ENCODE peak calls at places on chromosomes 16 and 17, in four cellular contexts. One of them, this sample, is unnamed.

GRCh38 chr17:82880620-82881019 is 40.8 kb upstream of the ZNF750 start:
- DNase-seq in neuronal stem cell: no peak
- DNase-seq in H9: no peak
- DNase-seq in H1: no peak
- DNase-seq in this sample: no peak

GRCh38 chr16:13093676-13094075 is 192.3 kb downstream of the SHISA9 start:
- DNase-seq in neuronal stem cell: no peak
- DNase-seq in H9: peak
- DNase-seq in H1: no peak
- DNase-seq in this sample: no peak

GRCh38 chr16:47907109-47907508 is 248.7 kb downstream of the ABCC12 start:
- DNase-seq in neuronal stem cell: no peak
- DNase-seq in H9: no peak
- DNase-seq in H1: no peak
- DNase-seq in this sample: no peak

GRCh38 chr17:74380086-74380958 is 13.0 kb downstream of the GPR142 start:
- DNase-seq in neuronal stem cell: no peak
- DNase-seq in H9: peak
- DNase-seq in H1: peak
- DNase-seq in this sample: no peak

GRCh38 chr17:50923611-50924010 is 57.5 kb upstream of the TOB1 start:
- DNase-seq in neuronal stem cell: no peak
- DNase-seq in H9: no peak
- DNase-seq in H1: no peak
- DNase-seq in this sample: no peak

GRCh38 chr16:20740007-20740883 is 1.4 kb downstream of the THUMPD1 start:
- DNase-seq in neuronal stem cell: no peak
- DNase-seq in H9: no peak
- DNase-seq in H1: no peak
- DNase-seq in this sample: peak

GRCh38 chr16:50368410-50369132 is at the start of gene BRD7:
- DNase-seq in neuronal stem cell: peak
- DNase-seq in H9: peak
- DNase-seq in H1: peak
- DNase-seq in this sample: peak

GRCh38 chr17:49986396-49987289 is 8.4 kb downstream of the DLX3 start:
- DNase-seq in neuronal stem cell: no peak
- DNase-seq in H9: peak
- DNase-seq in H1: no peak
- DNase-seq in this sample: no peak

GRCh38 chr16:17470871-17471744 is at the start of gene XYLT1:
- DNase-seq in neuronal stem cell: no peak
- DNase-seq in H9: peak
- DNase-seq in H1: peak
- DNase-seq in this sample: no peak

GRCh38 chr17:77728022-77728671 is 230.4 kb upstream of the TNRC6C start:
- DNase-seq in neuronal stem cell: no peak
- DNase-seq in H9: peak
- DNase-seq in H1: peak
- DNase-seq in this sample: no peak

GRCh38 chr16:55256412-55257016 is 67.5 kb upstream of the IRX6 start:
- DNase-seq in neuronal stem cell: no peak
- DNase-seq in H9: no peak
- DNase-seq in H1: no peak
- DNase-seq in this sample: no peak

GRCh38 chr17:38861399-38861843 is 7.9 kb upstream of the RPL23 start:
- DNase-seq in neuronal stem cell: no peak
- DNase-seq in H9: peak
- DNase-seq in H1: no peak
- DNase-seq in this sample: no peak

GRCh38 chr16:65113441-65113840 is 8.4 kb downstream of the CDH11 start:
- DNase-seq in neuronal stem cell: no peak
- DNase-seq in H9: no peak
- DNase-seq in H1: no peak
- DNase-seq in this sample: peak

GRCh38 chr17:48571024-48571818 is 6.9 kb downstream of the HOXB4 start:
- DNase-seq in neuronal stem cell: no peak
- DNase-seq in H9: peak
- DNase-seq in H1: no peak
- DNase-seq in this sample: peak

GRCh38 chr17:19014628-19015215 is 10.2 kb upstream of the FAM83G start:
- DNase-seq in neuronal stem cell: no peak
- DNase-seq in H9: no peak
- DNase-seq in H1: no peak
- DNase-seq in this sample: no peak

GRCh38 chr16:16861546-16861945 is 482.6 kb downstream of the NPIPA7 start:
- DNase-seq in neuronal stem cell: peak
- DNase-seq in H9: peak
- DNase-seq in H1: peak
- DNase-seq in this sample: peak

GRCh38 chr17:57555636-57556175 is 189.4 kb downstream of the CCDC182 start:
- DNase-seq in neuronal stem cell: no peak
- DNase-seq in H9: no peak
- DNase-seq in H1: no peak
- DNase-seq in this sample: no peak

GRCh38 chr17:49436174-49436573 is 21.5 kb upstream of the PHB1 start:
- DNase-seq in neuronal stem cell: no peak
- DNase-seq in H9: no peak
- DNase-seq in H1: no peak
- DNase-seq in this sample: no peak

GRCh38 chr17:61833536-61834203 is 29.7 kb downstream of the BRIP1 start:
- DNase-seq in neuronal stem cell: no peak
- DNase-seq in H9: no peak
- DNase-seq in H1: no peak
- DNase-seq in this sample: peak

GRCh38 chr16:68287276-68288251 is 23.2 kb downstream of the SLC7A6OS start:
- DNase-seq in neuronal stem cell: no peak
- DNase-seq in H9: no peak
- DNase-seq in H1: no peak
- DNase-seq in this sample: peak

GRCh38 chr16:28820016-28820415 is 2.8 kb upstream of the ATXN2L start:
- DNase-seq in neuronal stem cell: no peak
- DNase-seq in H9: no peak
- DNase-seq in H1: no peak
- DNase-seq in this sample: no peak

GRCh38 chr17:68903294-68903693 is 51.9 kb downstream of the ABCA8 start:
- DNase-seq in neuronal stem cell: no peak
- DNase-seq in H9: no peak
- DNase-seq in H1: no peak
- DNase-seq in this sample: no peak

GRCh38 chr17:80826955-80827645 is 164.5 kb upstream of the CHMP6 start:
- DNase-seq in neuronal stem cell: no peak
- DNase-seq in H9: peak
- DNase-seq in H1: no peak
- DNase-seq in this sample: peak

GRCh38 chr17:80825471-80826345 is 165.9 kb upstream of the CHMP6 start:
- DNase-seq in neuronal stem cell: no peak
- DNase-seq in H9: no peak
- DNase-seq in H1: no peak
- DNase-seq in this sample: no peak

GRCh38 chr17:80824549-80825470 is 166.8 kb upstream of the CHMP6 start:
- DNase-seq in neuronal stem cell: no peak
- DNase-seq in H9: no peak
- DNase-seq in H1: no peak
- DNase-seq in this sample: no peak

GRCh38 chr17:80827646-80828643 is 163.7 kb upstream of the CHMP6 start:
- DNase-seq in neuronal stem cell: no peak
- DNase-seq in H9: peak
- DNase-seq in H1: peak
- DNase-seq in this sample: peak

DNA sequence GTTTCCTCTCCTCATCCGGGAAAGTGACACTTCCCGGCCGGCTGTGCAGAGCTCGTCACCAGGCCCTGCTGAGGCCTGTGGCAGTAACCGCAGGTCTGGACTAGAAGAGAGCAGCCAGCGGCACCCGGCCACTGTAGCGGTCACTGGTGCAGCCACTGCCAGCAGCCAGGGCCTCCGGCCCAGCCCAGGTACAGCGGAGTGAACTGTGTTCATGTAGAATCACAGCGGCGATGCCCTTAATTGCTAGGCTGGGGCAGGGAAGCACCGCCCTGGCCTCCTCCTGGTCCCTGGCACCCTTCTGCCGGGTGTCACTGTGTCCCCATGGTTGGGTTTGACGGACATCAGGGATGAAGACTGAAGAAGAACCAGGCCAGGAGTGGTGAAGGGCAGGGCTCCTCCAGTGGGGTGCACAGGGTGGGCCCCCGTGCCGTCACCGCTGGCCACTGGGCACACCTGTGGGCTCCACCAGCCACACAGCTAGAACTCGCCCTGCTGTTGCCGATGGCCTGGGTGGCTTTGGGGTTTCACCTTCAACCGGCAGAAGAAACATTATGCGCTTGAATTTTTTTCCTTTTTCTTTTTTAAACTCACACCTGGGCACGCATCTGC is 165.2 kb upstream of the CHMP6 start:
- DNase-seq in neuronal stem cell: no peak
- DNase-seq in H9: no peak
- DNase-seq in H1: no peak
- DNase-seq in this sample: no peak
- H2BK15ac ChIP-seq in neuronal stem cell: no peak
- H2BK15ac ChIP-seq in H9: no peak
- H2BK15ac ChIP-seq in H1: no peak
- H2BK15ac ChIP-seq in this sample: peak

DNA sequence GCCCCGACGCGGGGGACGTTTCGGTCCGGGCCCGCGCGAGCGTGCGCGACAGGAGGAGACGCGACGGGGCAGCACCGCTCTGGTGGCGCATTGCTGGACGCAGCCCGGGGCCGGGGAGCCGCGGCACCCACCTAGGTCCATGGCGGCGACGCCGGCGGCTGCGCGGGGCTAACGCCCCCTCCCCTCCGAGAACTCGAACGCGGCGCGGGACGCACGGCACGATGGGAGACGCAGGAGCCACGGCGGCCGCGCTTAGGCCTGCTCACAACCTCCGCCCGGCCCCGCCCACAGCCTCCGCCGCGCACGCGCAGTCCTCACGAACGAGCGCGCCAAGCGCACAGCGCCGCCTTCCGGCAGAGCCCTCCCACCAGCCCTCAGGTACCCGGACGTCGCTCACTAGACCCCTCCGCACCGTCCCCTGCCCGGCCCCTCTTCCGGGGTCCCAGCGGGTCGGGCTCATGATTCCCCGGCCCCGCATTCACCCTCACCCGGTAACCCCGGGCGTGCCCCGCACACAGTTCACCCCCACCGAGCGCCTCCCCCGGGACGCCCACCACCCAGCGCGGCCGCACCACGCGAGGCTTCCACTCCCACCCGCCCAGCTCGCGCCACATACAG is at the start of gene GEMIN4:
- DNase-seq in neuronal stem cell: peak
- DNase-seq in H9: peak
- DNase-seq in H1: peak
- DNase-seq in this sample: peak
- H2BK12ac ChIP-seq in neuronal stem cell: peak
- H2BK12ac ChIP-seq in H9: no peak
- H2BK12ac ChIP-seq in H1: peak
- H2BK12ac ChIP-seq in this sample: no peak

DNA sequence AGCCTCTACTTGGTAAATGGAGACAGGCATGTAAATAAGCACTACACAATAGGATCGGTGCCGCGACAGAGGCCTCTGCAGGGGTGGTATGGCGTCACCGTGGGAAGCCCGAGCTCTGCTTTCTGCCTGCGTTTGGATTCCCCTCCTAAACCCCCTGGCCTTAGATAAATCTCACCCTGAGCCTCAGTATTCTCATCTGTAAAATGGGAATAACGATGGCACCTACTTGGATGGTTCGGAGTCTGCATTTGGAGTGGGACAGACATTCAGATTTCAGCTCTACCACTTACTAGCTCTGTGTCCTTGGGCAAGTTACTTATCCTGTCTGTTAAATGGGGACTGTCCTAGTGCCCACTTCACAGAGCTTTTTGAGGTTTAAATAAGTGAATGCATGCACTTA is 42.8 kb upstream of the TNRC6A start:
- DNase-seq in neuronal stem cell: no peak
- DNase-seq in H9: no peak
- DNase-seq in H1: no peak
- DNase-seq in this sample: no peak
- H2BK15ac ChIP-seq in neuronal stem cell: no peak
- H2BK15ac ChIP-seq in H9: no peak
- H2BK15ac ChIP-seq in H1: no peak
- H2BK15ac ChIP-seq in this sample: peak

DNA sequence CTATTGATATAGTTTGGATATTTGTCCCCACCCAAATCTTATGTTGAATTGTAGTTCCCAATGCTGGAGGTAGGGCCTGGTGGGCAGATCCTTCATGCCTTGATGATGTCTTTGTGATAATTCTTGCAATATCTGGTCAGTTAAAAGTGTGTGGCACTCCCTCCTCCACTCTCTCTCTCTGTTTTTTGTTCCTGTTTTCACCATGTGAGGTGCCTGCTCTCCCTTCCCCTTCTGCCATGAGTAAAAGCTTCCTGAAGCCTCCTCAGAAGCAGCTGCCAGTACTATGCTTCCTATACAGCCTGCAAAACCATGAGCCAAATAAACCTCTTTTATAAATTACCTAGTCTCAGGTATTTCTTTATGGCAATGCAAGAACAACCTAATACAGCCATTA is 47.3 kb downstream of the TOM1L2 start:
- DNase-seq in neuronal stem cell: no peak
- DNase-seq in H9: no peak
- DNase-seq in H1: no peak
- DNase-seq in this sample: no peak
- H2BK12ac ChIP-seq in neuronal stem cell: no peak
- H2BK12ac ChIP-seq in H9: no peak
- H2BK12ac ChIP-seq in H1: no peak
- H2BK12ac ChIP-seq in this sample: no peak

DNA sequence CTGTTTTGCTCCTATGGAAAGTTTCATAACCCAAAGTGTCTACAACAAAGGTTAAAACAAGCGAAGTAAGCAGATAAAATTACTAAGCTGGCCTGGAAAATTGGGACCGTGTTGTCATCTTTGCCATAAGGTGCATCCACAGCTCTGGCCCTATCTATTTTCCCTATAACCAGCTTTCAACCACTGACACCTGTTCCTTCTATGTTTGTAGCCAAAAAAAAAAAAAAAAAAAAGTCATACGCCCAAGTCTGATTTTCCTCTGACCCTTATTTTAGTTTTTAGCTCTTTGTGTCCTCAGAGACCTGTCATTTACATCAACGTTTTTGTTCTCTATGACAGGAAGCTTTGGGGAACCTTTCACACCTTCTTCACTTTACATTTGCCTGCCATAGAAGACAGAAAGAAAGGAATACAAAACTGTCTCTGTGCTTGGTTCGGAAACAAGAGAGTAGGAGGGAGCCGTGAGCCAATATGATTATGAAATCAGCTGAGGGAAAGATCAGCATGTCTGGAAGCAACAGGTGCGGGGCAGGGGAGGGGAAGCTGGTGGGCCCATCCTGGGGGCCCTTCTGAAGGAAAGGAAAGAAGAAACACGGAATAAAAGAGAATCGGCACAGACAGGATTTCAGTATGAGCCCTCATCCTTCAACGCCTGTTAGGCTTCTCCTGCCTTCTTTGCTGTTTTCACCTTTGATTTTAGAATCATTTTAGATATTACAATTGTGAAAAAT is 8.5 kb downstream of the HS3ST3A1 start:
- DNase-seq in neuronal stem cell: no peak
- DNase-seq in H9: no peak
- DNase-seq in H1: no peak
- DNase-seq in this sample: no peak
- H2BK15ac ChIP-seq in neuronal stem cell: no peak
- H2BK15ac ChIP-seq in H9: no peak
- H2BK15ac ChIP-seq in H1: no peak
- H2BK15ac ChIP-seq in this sample: no peak

This sample was measured in mesenchymal stem cell.